ENCODE peak calls at places on chromosomes 5 and 9, in nine cellular contexts. X, C, D, F, K, P, N, H and A are unnamed samples.

GRCh38 chr5:56152437-56152836 is 80.7 kb downstream of the ANKRD55 start:
- DNase-seq in X (no peak), C (no peak), D (no peak), F (no peak), K (no peak), P (no peak), N (no peak), H (no peak), A (no peak)

GRCh38 chr5:95406426-95407093 is 15.4 kb downstream of the FAM81B start:
- DNase-seq in X (no peak), C (no peak), D (no peak), F (peak; percentile 26), K (no peak), P (no peak), N (no peak), H (no peak), A (no peak)

GRCh38 chr5:107687404-107687803 is 16.7 kb upstream of the EFNA5 start:
- DNase-seq in X (no peak), C (no peak), D (no peak), F (no peak), K (no peak), P (no peak), N (no peak), H (no peak), A (no peak)

GRCh38 chr9:107246259-107247254 is 36.5 kb upstream of the RAD23B start:
- DNase-seq in X (no peak), C (no peak), D (no peak), F (no peak), K (no peak), P (peak; percentile 12), N (no peak), H (no peak), A (peak; percentile 15)

GRCh38 chr5:122156724-122157325 is 27.5 kb downstream of the ZNF474 start:
- DNase-seq in X (no peak), C (no peak), D (no peak), F (peak; percentile 68), K (no peak), P (peak; percentile 26), N (no peak), H (no peak), A (no peak)

GRCh38 chr5:92946546-92946945 is 634.5 kb downstream of the NR2F1-AS1 start:
- DNase-seq in X (no peak), C (no peak), D (no peak), F (no peak), K (no peak), P (no peak), N (no peak), H (no peak), A (no peak)

GRCh38 chr5:123035950-123036390 is 555 bp downstream of the PPIC start:
- DNase-seq in X (peak; percentile 42), C (peak; percentile 59), D (peak; percentile 41), F (peak; percentile 63), K (no peak), P (peak; percentile 25), N (no peak), H (peak; percentile 58), A (peak; percentile 67)

GRCh38 chr9:16718952-16719351 is 151.5 kb downstream of the BNC2 start:
- DNase-seq in X (no peak), C (no peak), D (no peak), F (no peak), K (no peak), P (no peak), N (no peak), H (no peak), A (no peak)

GRCh38 chr5:111722016-111722591 is 34.9 kb downstream of the NREP start:
- DNase-seq in X (no peak), C (no peak), D (no peak), F (peak; percentile 18), K (no peak), P (no peak), N (no peak), H (no peak), A (no peak)

GRCh38 chr9:36499156-36499886 is 73.4 kb upstream of the MELK start:
- DNase-seq in X (no peak), C (no peak), D (no peak), F (no peak), K (peak; percentile 77), P (no peak), N (no peak), H (no peak), A (peak; percentile 68)

GRCh38 chr9:117809751-117810150 is 105.5 kb downstream of the TLR4 start:
- DNase-seq in X (no peak), C (no peak), D (no peak), F (no peak), K (no peak), P (no peak), N (no peak), H (no peak), A (no peak)

GRCh38 chr9:37362430-37362829 is 60.1 kb upstream of the GRHPR start:
- DNase-seq in X (no peak), C (no peak), D (no peak), F (no peak), K (no peak), P (peak; percentile 55), N (no peak), H (no peak), A (no peak)

GRCh38 chr5:36442352-36442751 is 140.7 kb upstream of the RANBP3L start:
- DNase-seq in X (no peak), C (no peak), D (no peak), F (no peak), K (no peak), P (peak; percentile 64), N (no peak), H (no peak), A (no peak)

GRCh38 chr9:37408933-37409710 is 13.4 kb upstream of the GRHPR start:
- DNase-seq in X (peak; percentile 88), C (no peak), D (no peak), F (no peak), K (no peak), P (peak; percentile 76), N (peak; percentile 50), H (peak; percentile 59), A (no peak)

GRCh38 chr9:72356019-72356653 is 8.9 kb downstream of the ZFAND5 start:
- DNase-seq in X (no peak), C (no peak), D (no peak), F (peak; percentile 48), K (no peak), P (no peak), N (no peak), H (no peak), A (no peak)

GRCh38 chr9:129240581-129241211 is 62.6 kb upstream of the IER5L start:
- DNase-seq in X (no peak), C (no peak), D (no peak), F (no peak), K (no peak), P (no peak), N (no peak), H (no peak), A (no peak)

DNA sequence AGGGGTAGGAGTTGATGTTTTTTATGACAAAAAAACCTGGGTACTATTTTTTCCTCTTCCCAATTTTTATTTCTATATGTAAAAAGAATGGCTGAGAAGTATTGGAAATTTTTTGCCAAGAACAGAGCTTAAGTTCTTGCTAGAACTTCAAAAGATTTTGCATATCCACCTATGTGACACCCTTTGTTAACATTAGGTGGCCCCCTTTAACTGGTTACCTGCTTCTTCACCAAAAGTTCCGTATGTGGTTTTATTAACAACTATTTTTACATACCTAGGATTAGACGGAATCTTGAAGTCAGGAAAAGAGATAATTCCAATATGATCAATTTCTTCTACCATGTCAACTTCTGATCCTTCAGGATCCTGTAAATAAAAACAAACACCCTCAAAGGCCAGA is 15.5 kb downstream of the C5 start:
- DNase-seq in X (no peak), C (no peak), D (no peak), F (no peak), K (no peak), P (no peak), N (no peak), H (no peak), A (no peak)
- TF ChIP-seq CTCF in X (no peak), C (no peak), D (no peak), F (no peak), K (no peak), P (no peak), N (no peak), H (no peak), A (no peak)

GRCh38 chr9:33794560-33794959 is 801 bp upstream of the PRSS3 start:
- DNase-seq in X (no peak), C (no peak), D (no peak), F (no peak), K (no peak), P (no peak), N (no peak), H (no peak), A (no peak)
- TF ChIP-seq CTCF in X (no peak), C (no peak), D (no peak), F (no peak), K (no peak), P (no peak), N (no peak), H (no peak), A (no peak)

DNA sequence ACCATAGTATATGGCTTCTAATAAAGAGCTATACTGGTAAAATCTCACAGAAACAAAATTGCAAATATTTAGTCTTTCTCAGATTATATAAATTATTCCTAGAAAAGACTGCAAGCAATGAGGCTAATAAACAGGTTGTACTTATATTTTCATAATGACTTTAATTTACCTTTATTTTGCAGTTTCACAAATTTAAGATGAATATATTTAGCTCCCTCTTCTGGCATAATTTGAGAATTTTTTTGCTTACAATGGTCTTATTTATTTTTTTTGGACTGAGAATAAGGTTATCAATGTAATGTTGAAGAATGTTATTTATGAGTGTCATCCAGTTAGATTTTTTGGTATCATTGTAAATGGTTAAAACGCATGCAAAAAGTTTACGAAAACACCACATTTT is 56.7 kb downstream of the PIK3R1 start:
- DNase-seq in X (no peak), C (no peak), D (no peak), F (peak; percentile 37), K (no peak), P (no peak), N (no peak), H (no peak), A (no peak)
- TF ChIP-seq CTCF in X (peak; percentile 23), C (no peak), D (peak; percentile 44), F (peak; percentile 37), K (peak; percentile 75), P (no peak), N (peak; percentile 66), H (peak; percentile 49), A (no peak)

GRCh38 chr9:20373263-20373662 is 249.0 kb downstream of the MLLT3 start:
- DNase-seq in X (no peak), C (no peak), D (no peak), F (no peak), K (no peak), P (no peak), N (no peak), H (no peak), A (no peak)

GRCh38 chr9:20364954-20365353 is 257.3 kb downstream of the MLLT3 start:
- DNase-seq in X (no peak), C (no peak), D (no peak), F (no peak), K (no peak), P (no peak), N (no peak), H (no peak), A (no peak)

DNA sequence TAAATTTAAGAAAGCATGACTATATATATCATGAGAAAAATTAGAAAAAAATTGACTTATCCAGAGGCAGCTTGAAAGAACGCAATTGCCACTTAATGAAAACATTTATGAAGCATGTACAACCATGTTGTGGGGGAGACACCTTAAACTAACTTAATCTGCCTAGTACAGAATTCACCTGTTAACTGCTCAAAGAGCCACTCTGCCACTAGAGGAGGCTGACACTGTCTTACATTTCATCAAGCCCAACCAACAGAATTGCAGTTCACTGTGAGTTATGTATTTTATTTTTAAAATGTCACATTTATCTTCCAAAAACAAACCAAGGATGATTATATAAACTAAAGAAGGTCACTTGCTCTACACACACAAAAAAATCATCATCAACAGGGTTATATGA is 252.9 kb downstream of the MLLT3 start:
- DNase-seq in X (no peak), C (no peak), D (no peak), F (no peak), K (no peak), P (no peak), N (no peak), H (no peak), A (no peak)
- TF ChIP-seq CTCF in X (no peak), C (no peak), D (no peak), F (no peak), K (no peak), P (no peak), N (no peak), H (no peak), A (no peak)